ENCODE peak calls at places on chromosomes 4 and X, in five cellular contexts. S, B, T, I and V are unnamed samples.

GRCh38 chr4:149823770-149824221 is 8.2 kb upstream of the IQCM start:
- DNase-seq in S (peak; percentile 74), B (no peak), T (peak; percentile 71), I (no peak), V (no peak)

GRCh38 chr4:89196745-89197144 is 85.4 kb downstream of the TIGD2 start:
- DNase-seq in S (no peak), I (no peak), B (no peak), T (no peak), V (no peak)

GRCh38 chrX:13165747-13166146 is 121.3 kb upstream of the FAM9C start:
- DNase-seq in T (no peak), I (no peak), S (no peak), B (no peak), V (no peak)

GRCh38 chr4:180923476-180923875 is 1319.7 kb upstream of the TENM3 start:
- DNase-seq in B (no peak), T (peak; percentile 82), S (peak; percentile 82), I (no peak), V (no peak)

GRCh38 chrX:44785652-44786051 is 58.2 kb upstream of the DUSP21 start:
- DNase-seq in B (no peak), I (no peak), S (peak; percentile 90), T (peak; percentile 48), V (no peak)

GRCh38 chr4:24753519-24753918 is 41.9 kb upstream of the SOD3 start:
- DNase-seq in B (no peak), T (no peak), I (no peak), S (peak; percentile 67), V (no peak)

GRCh38 chrX:100928660-100929613 is at the start of gene XKRX:
- DNase-seq in B (no peak), S (no peak), I (peak; percentile 42), T (no peak), V (no peak)

GRCh38 chr4:163631288-163631687 is 136.8 kb downstream of the TMA16 start:
- DNase-seq in B (no peak), T (no peak), I (no peak), S (no peak), V (no peak)

GRCh38 chrX:152588206-152588605 is 49.5 kb upstream of the GABRQ start:
- DNase-seq in T (no peak), B (no peak), I (no peak), S (no peak), V (no peak)

GRCh38 chrX:4239650-4240540 is 526.4 kb upstream of the PRKX start:
- DNase-seq in I (peak; percentile 30), B (no peak), S (no peak), T (no peak), V (no peak)

GRCh38 chr4:180057891-180058643 is 2185.1 kb upstream of the TENM3 start:
- DNase-seq in S (no peak), I (peak; percentile 27), B (peak; percentile 44), T (no peak), V (no peak)